ENCODE peak calls at places on chromosomes 1 and 21, in eight cellular contexts. D is pancreas, F is thoracic aorta, T is mucosa of descending colon, M is endodermal cell, A is cardiac muscle cell, N is lower lobe of right lung, E is left ventricle myocardium inferior. Y is an unnamed sample.

GRCh38 chr1:3698660-3699408 is 46.5 kb downstream of the TP73 start:
- DNase-seq in D (no peak), F (no peak), T (no peak), M (no peak), A (no peak), N (no peak), E (no peak), Y (no peak)

GRCh38 chr1:183892351-183892793 is 87.5 kb downstream of the RGL1 start:
- DNase-seq in D (no peak), F (no peak), T (no peak), M (no peak), A (peak; percentile 62), N (no peak), E (no peak), Y (no peak)

GRCh38 chr1:230247921-230248778 is 178.0 kb downstream of the PGBD5 start:
- DNase-seq in D (no peak), F (no peak), T (no peak), M (peak; percentile 37), A (no peak), N (no peak), E (no peak), Y (no peak)

GRCh38 chr1:17498214-17498613 is 41.3 kb upstream of the ARHGEF10L start:
- DNase-seq in D (no peak), F (no peak), T (no peak), M (no peak), A (no peak), N (no peak), E (no peak), Y (no peak)

GRCh38 chr21:39120876-39121599 is 62.2 kb downstream of the PSMG1 start:
- DNase-seq in D (no peak), F (no peak), T (no peak), M (peak; percentile 60), A (no peak), N (no peak), E (no peak), Y (no peak)

GRCh38 chr1:104593418-104594187 is 843.9 kb downstream of the AMY1C start:
- DNase-seq in D (no peak), F (no peak), T (no peak), M (peak; percentile 51), A (no peak), N (no peak), E (no peak), Y (no peak)

GRCh38 chr1:183131166-183131565 is 54.9 kb upstream of the LAMC2 start:
- DNase-seq in D (no peak), F (no peak), T (no peak), M (no peak), A (no peak), N (no peak), E (no peak), Y (no peak)

GRCh38 chr1:202857136-202857610 is 31.8 kb downstream of the RABIF start:
- DNase-seq in D (no peak), F (no peak), T (no peak), M (no peak), A (no peak), N (no peak), E (no peak), Y (no peak)

GRCh38 chr21:41677671-41678015 is 89.2 kb downstream of the RIPK4 start:
- DNase-seq in D (peak; percentile 43), F (no peak), T (no peak), M (peak; percentile 35), A (no peak), N (no peak), E (no peak), Y (no peak)

GRCh38 chr1:15217654-15218053 is 29.4 kb upstream of the FHAD1 start:
- DNase-seq in D (no peak), F (no peak), T (no peak), M (no peak), A (no peak), N (no peak), E (no peak), Y (no peak)

GRCh38 chr1:6782151-6782550 is 3.1 kb upstream of the CAMTA1 start:
- DNase-seq in D (no peak), F (no peak), T (no peak), M (no peak), A (no peak), N (no peak), E (no peak), Y (no peak)

GRCh38 chr1:183567584-183567983 is 22.7 kb downstream of the NCF2 start:
- DNase-seq in D (no peak), F (no peak), T (peak; percentile 78), M (peak; percentile 42), A (peak; percentile 20), N (peak; percentile 80), E (peak; percentile 62), Y (peak; percentile 35)

GRCh38 chr1:25683731-25684130 is 67.1 kb downstream of the MAN1C1 start:
- DNase-seq in D (no peak), F (no peak), T (no peak), M (no peak), A (peak; percentile 84), N (no peak), E (no peak), Y (no peak)

GRCh38 chr1:226653311-226653921 is 85.7 kb downstream of the ITPKB start:
- DNase-seq in D (no peak), F (no peak), T (peak; percentile 69), M (no peak), A (no peak), N (peak; percentile 29), E (peak; percentile 7), Y (no peak)

GRCh38 chr1:227388214-227388613 is 69.9 kb upstream of the CDC42BPA start:
- DNase-seq in D (no peak), F (no peak), T (no peak), M (no peak), A (no peak), N (no peak), E (no peak), Y (no peak)

GRCh38 chr1:226569879-226570547 is 21.4 kb downstream of the STUM start:
- DNase-seq in D (no peak), F (no peak), T (no peak), M (peak; percentile 96), A (no peak), N (no peak), E (no peak), Y (no peak)

GRCh38 chr1:156371553-156372264 is 2.7 kb downstream of the RHBG start:
- DNase-seq in D (no peak), F (no peak), T (no peak), M (no peak), A (peak; percentile 91), N (peak; percentile 82), E (peak; percentile 37), Y (no peak)

GRCh38 chr1:39849203-39849602 is 34.1 kb downstream of the TRIT1 start:
- DNase-seq in D (no peak), F (no peak), T (no peak), M (no peak), A (no peak), N (no peak), E (no peak), Y (no peak)

GRCh38 chr1:8970870-8971337 is 25.2 kb downstream of the CA6 start:
- DNase-seq in D (no peak), F (no peak), T (no peak), M (no peak), A (no peak), N (no peak), E (no peak), Y (no peak)

DNA sequence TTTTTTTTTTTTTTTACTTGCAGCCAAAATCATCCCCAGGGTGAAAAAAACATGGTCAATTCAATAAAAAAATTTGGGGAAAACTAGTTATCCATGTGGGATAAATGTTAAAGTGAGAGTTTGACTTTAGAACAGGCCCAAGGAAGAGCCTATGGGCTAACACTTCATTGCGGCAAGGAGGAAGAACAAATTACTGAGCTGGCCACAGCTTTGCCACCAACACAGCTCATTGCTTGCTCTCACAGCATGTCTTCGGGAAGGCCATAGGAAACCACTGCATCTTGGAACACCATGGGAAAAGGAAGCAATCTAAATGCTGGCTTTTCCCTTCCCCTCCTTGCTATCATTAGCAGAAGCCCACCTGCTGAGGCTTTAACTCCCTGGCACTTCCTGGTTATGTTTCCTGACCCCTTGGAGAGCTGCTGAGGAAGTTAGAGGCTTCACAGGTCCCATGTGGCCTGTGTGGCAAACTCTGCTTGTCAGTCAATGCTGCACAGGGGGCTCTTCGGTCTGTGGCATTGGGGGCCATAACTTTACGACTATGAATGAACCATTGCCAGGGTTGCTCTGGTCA is 86.0 kb downstream of the SLC25A24 start:
- DNase-seq in D (no peak), F (no peak), T (no peak), M (peak; percentile 47), A (no peak), N (no peak), E (no peak), Y (no peak)
- H3K4me1 ChIP-seq in D (no peaks in the 10 kb centered on the region), F (no peaks in the 10 kb centered on the region), T (no peaks in the 10 kb centered on the region), M (no peaks in the 10 kb centered on the region), A (peaks cover 4% of the 10 kb centered on the region), N (peaks cover 13% of the 10 kb centered on the region), E (peaks cover 6% of the 10 kb centered on the region), Y (no peaks in the 10 kb centered on the region)

DNA sequence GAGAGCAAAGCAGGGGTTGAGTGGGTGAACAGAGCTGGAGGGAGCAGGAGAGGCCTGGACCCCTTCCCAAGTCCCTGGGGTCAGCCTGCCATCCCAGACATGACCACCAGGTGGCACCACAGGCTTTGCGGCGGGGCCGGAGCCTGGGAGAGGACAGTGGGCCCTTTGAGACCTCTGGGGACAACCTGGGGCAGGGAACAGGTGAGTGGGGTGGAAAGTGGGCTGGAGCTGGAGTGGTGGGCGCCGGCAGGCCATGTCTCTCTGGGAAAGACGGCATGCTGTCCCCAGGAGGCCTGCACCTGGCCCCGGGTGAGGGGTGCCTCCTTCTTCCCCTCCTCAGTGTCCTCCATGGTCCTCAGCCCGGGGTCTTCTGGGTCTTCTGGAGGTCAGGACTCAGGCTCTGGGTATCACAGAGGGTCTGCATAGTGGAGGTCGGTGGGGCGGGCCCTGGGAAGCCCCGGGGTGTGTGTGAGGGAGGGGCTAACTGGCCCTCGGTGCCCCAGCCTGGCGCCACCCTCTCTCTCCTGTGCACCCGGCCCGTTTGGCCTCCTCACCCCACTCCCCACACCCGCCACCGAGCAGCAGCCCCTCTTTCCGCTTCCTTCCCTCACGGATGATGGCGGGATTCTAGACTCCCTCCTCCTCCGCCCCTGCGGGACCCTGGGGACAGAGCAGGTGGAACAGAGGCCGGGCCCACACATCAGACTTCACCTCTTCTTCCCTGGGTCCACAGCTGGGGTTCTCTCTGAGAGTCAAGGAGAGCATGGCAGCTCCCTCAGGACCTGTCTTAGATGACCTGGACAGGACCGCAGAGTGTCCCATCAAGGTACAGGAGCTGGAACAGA is 28.5 kb upstream of the PKP1 start:
- DNase-seq in D (peak; percentile 27), F (no peak), T (no peak), M (peak; percentile 98), A (peak; percentile 50), N (peak; percentile 73), E (peak; percentile 56), Y (peak; percentile 41)
- TF ChIP-seq CTCF in D (peak; percentile 96), F (peak; percentile 94), T (peak; percentile 95), M (peak; percentile 96), A (peak; percentile 95), N (peak; percentile 97), E (peak; percentile 97), Y (peak; percentile 97)

DNA sequence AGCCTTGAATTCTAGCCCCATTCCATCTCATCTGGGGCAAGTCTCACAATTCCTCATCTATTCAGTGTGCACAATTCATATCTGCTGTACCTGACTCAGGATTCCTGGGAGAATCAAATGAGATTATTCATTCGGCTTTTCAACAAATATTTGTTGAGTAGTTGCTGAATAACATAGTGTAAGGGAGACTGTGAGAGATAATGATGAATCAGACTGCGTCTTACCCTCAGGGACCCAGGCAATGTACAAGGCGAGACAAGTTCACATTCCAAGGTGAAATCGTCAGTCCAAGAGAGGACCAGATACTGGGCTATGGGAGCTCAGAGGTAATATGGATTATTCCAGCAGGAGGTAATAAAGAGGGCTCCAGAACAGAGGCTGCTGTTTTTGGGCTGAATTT is 67.8 kb upstream of the SMYD2 start:
- DNase-seq in D (no peak), F (no peak), T (no peak), M (no peak), A (no peak), N (no peak), E (no peak), Y (no peak)
- H3K4me1 ChIP-seq in D (peaks cover 13% of the 10 kb centered on the region), F (no peaks in the 10 kb centered on the region), T (no peaks in the 10 kb centered on the region), M (peaks cover 11% of the 10 kb centered on the region), A (peaks cover 21% of the 10 kb centered on the region), N (peaks cover 5% of the 10 kb centered on the region), E (peaks cover 10% of the 10 kb centered on the region), Y (no peaks in the 10 kb centered on the region)

GRCh38 chr1:179251675-179252074 is 22.2 kb upstream of the ABL2 start:
- DNase-seq in D (peak; percentile 5), F (no peak), T (no peak), M (no peak), A (peak; percentile 77), N (no peak), E (no peak), Y (no peak)
- TF ChIP-seq CTCF in D (no peak), F (no peak), T (no peak), M (peak; percentile 80), A (peak; percentile 67), N (peak; percentile 43), E (peak; percentile 50), Y (no peak)